ENCODE peak calls at places on chromosome 18, in nine cellular contexts. J, U, M, C, S, P, N, Z and E are unnamed samples.

GRCh38 chr18:13831864-13832508 is 8.0 kb downstream of the MC5R start:
- DNase-seq in C (no peak), P (no peak), J (no peak), Z (no peak), N (no peak), S (no peak), U (no peak), M (no peak), E (no peak)

GRCh38 chr18:2513616-2514015 is 57.7 kb downstream of the METTL4 start:
- DNase-seq in J (no peak), Z (no peak), C (no peak), U (no peak), N (no peak), S (no peak), P (no peak), M (no peak), E (no peak)

GRCh38 chr18:57209697-57210096 is 62.8 kb downstream of the BOD1L2 start:
- DNase-seq in N (no peak), P (no peak), Z (no peak), C (no peak), M (no peak), S (no peak), J (no peak), U (no peak), E (no peak)

GRCh38 chr18:54004828-54005227 is 219.6 kb downstream of the MBD2 start:
- DNase-seq in J (no peak), N (no peak), P (no peak), S (peak), C (no peak), M (no peak), U (no peak), Z (no peak), E (no peak)

GRCh38 chr18:53790817-53791216 is 433.7 kb downstream of the MBD2 start:
- DNase-seq in M (no peak), N (no peak), P (no peak), C (no peak), S (no peak), Z (no peak), J (no peak), U (no peak), E (no peak)

GRCh38 chr18:457120-457519 is 43.4 kb downstream of the COLEC12 start:
- DNase-seq in U (peak), P (no peak), Z (peak), C (no peak), J (no peak), S (no peak), N (no peak), M (peak), E (peak)

GRCh38 chr18:55387139-55387984 is 200.6 kb downstream of the TCF4 start:
- DNase-seq in C (no peak), M (peak), N (no peak), S (no peak), J (no peak), Z (no peak), P (no peak), U (no peak), E (no peak)

GRCh38 chr18:32730620-32731021 is 42.2 kb downstream of the KLHL14 start:
- DNase-seq in M (no peak), J (no peak), P (peak), U (no peak), S (peak), C (no peak), Z (no peak), N (no peak), E (no peak)

GRCh38 chr18:77014538-77014937 is 118.0 kb downstream of the MBP start:
- DNase-seq in U (no peak), N (no peak), P (no peak), S (no peak), C (no peak), J (no peak), M (no peak), Z (peak), E (no peak)

GRCh38 chr18:58024139-58024538 is 19.9 kb upstream of the NEDD4L start:
- DNase-seq in M (no peak), P (no peak), S (no peak), J (no peak), Z (no peak), C (no peak), U (no peak), N (no peak), E (no peak)

GRCh38 chr18:59238385-59238784 is 18.4 kb downstream of the GRP start:
- DNase-seq in N (no peak), P (no peak), M (no peak), S (no peak), C (no peak), J (no peak), U (no peak), Z (no peak), E (no peak)